ENCODE peak calls at places on chromosomes 11 and 22, in four cellular contexts. D is thoracic aorta, M is AG04450, C is GM13977. F is an unnamed sample.

GRCh38 chr11:124329787-124330478 is 9.9 kb upstream of the OR8D2 start:
- DNase-seq in C (peak), D (no peak), M (no peak), F (no peak)

GRCh38 chr11:48075637-48076036 is 95.3 kb downstream of the PTPRJ start:
- DNase-seq in M (no peak), C (no peak), D (no peak), F (no peak)

GRCh38 chr22:39290724-39291161 is 28.7 kb downstream of the RPL3 start:
- DNase-seq in D (no peak), M (no peak), C (peak), F (peak)

GRCh38 chr11:61564936-61565696 is 15.8 kb downstream of the SYT7 start:
- DNase-seq in M (no peak), D (no peak), C (no peak), F (no peak)

GRCh38 chr11:131109256-131109655 is 193.0 kb upstream of the SNX19 start:
- DNase-seq in M (peak), D (no peak), C (no peak), F (no peak)

GRCh38 chr11:8283510-8284272 is 20.0 kb upstream of the LMO1 start:
- DNase-seq in C (no peak), D (no peak), M (no peak), F (no peak)

GRCh38 chr11:67262731-67263675 is 3.3 kb upstream of the GRK2 start:
- DNase-seq in C (peak), D (peak), M (no peak), F (peak)

GRCh38 chr22:28139993-28140392 is 220.9 kb upstream of the PITPNB start:
- DNase-seq in M (peak), D (no peak), C (no peak), F (no peak)

GRCh38 chr11:72787262-72788104 is 6.4 kb downstream of the STARD10 start:
- DNase-seq in C (peak), M (no peak), D (no peak), F (no peak)

GRCh38 chr11:77198440-77198849 is 70.4 kb downstream of the MYO7A start:
- DNase-seq in M (no peak), C (peak), D (no peak), F (no peak)

GRCh38 chr11:85464283-85464682 is 162.9 kb downstream of the DLG2 start:
- DNase-seq in C (no peak), D (no peak), M (no peak), F (no peak)
- TF ChIP-seq CTCF in C (no peak), D (no peak), M (no peak), F (no peak)

DNA sequence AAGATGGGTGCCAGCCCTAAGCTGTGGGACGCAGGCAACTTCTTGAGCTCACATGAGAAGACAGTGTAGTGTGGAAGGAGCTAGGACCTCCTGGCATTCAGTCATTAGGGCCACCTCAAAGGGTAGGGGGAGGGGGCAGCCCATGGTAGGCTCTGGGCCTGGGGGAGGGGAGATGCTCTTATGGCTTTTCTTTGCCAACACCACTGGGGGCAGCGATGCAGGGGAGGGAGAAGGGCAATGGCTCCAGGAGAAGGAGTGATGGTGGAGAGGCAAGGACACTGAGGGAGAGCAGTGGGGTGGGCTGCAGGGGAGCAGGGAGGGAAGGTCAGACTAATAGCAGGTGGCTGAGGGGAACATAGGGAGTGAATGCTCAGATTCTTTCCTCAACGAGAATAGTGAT is 63.3 kb upstream of the SUSD2 start:
- DNase-seq in M (no peak), D (no peak), C (no peak), F (no peak)
- TF ChIP-seq CTCF in M (no peak), D (no peak), C (no peak), F (no peak)

GRCh38 chr11:17563248-17563647 is 16.2 kb downstream of the OTOG start:
- DNase-seq in C (no peak), M (no peak), D (no peak), F (no peak)

GRCh38 chr11:17563961-17564686 is 17.1 kb downstream of the OTOG start:
- DNase-seq in M (no peak), C (no peak), D (no peak), F (no peak)

GRCh38 chr11:17561111-17561415 is 14.0 kb downstream of the OTOG start:
- DNase-seq in D (no peak), M (no peak), C (no peak), F (no peak)

GRCh38 chr11:17561466-17562001 is 14.5 kb downstream of the OTOG start:
- DNase-seq in C (no peak), M (no peak), D (no peak), F (no peak)

GRCh38 chr11:17564687-17565042 is 17.6 kb downstream of the OTOG start:
- DNase-seq in C (no peak), D (no peak), M (no peak), F (no peak)
- TF ChIP-seq CTCF in C (no peak), D (no peak), M (peak), F (no peak)

DNA sequence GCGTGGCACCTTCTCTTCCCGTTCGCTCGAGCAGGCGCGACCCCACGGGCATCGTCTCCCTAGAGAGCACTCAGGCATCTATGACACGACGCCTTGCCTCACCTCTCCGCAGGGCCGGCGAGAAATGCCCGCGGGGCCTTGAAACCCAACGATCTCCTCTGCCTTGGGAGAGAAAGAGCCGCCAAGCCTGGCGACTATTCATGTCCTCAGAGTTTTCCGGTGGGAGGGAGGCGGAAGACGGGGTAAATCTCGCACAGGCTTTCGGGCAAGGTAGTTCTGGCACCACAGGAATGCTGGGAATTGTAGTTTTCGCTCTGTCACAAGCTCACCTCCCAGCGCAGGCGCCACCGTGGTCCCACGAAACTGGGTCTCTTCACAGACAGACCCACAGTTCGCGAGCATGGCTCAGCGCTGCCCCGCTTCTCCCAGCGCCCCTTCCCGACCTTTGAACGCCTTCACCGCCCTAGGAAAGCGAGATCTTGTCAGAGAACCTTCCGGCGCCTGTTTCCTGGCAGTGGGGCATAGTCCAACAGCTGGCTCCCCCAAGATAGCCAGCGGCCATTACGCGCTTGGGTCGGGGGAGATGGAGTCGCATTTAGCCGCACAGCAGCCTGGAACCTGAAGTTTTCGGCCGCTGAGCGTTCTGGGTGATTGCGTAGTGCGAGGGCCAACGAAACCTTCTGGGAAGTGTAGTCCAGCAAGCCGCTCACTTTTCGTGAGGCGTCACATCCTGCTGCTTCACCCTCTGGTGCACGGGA is at the start of gene CCDC90B:
- DNase-seq in M (peak), C (peak), D (peak), F (peak)
- TF ChIP-seq CTCF in M (no peak), C (peak), D (no peak), F (no peak)

GRCh38 chr11:65727865-65728264 is 7.3 kb upstream of the RNASEH2C start:
- DNase-seq in C (no peak), D (no peak), M (no peak), F (no peak)

GRCh38 chr11:65722261-65722660 is 1.7 kb upstream of the RNASEH2C start:
- DNase-seq in D (no peak), C (no peak), M (no peak), F (no peak)

DNA sequence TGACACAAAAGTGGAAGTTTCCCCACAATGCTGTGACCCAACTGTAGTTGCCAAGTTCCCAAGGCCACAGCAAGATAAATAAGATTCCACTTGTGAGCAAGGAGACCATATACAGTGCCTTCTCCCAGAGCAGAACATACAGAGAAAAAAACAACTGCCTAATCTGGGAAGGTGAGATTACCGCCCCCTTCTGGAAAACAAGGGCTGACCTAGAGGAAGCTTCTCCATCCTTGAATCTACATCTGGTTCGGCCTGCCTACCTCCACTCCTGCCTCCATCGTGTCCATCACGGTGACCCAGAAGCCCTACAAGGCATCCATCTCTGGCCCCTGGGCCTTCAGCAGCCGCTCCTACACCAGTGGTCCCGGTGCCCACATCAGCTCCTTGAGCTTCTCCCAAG is 6.1 kb upstream of the RNASEH2C start:
- DNase-seq in D (no peak), M (no peak), C (no peak), F (no peak)
- TF ChIP-seq CTCF in D (no peak), M (no peak), C (no peak), F (no peak)

F was measured in tibial nerve.